ENCODE peak calls at places on chromosomes 16 and 17, in four cellular contexts. E is H1, A is K562, C is HepG2. G is an unnamed sample.
A peak's percentile ranks its signal among the peaks of the same experiment; 100 is the strongest.

GRCh38 chr17:61409301-61410099 is 9.9 kb downstream of the TBX2 start:
- DNase-seq in E (peak; percentile 73), A (peak; percentile 50), C (no peak), G (no peak)

GRCh38 chr16:80602894-80603293 is 62.1 kb downstream of the DYNLRB2 start:
- DNase-seq in E (no peak), A (no peak), C (no peak), G (no peak)

GRCh38 chr16:28133666-28134065 is 70.2 kb upstream of the GSG1L start:
- DNase-seq in E (no peak), A (no peak), C (no peak), G (no peak)

GRCh38 chr16:82582971-82583370 is 43.8 kb upstream of the CDH13 start:
- DNase-seq in E (no peak), A (no peak), C (no peak), G (no peak)

GRCh38 chr16:86545927-86546637 is 9.0 kb downstream of the MTHFSD start:
- DNase-seq in E (no peak), A (no peak), C (no peak), G (no peak)

GRCh38 chr16:84735846-84736586 is 36.2 kb downstream of the USP10 start:
- DNase-seq in E (no peak), A (no peak), C (peak; percentile 46), G (no peak)

GRCh38 chr17:43556292-43556691 is 10.2 kb upstream of the ETV4 start:
- DNase-seq in E (no peak), A (peak; percentile 93), C (no peak), G (no peak)

GRCh38 chr17:34206569-34206968 is 48.5 kb upstream of the CCL2 start:
- DNase-seq in E (no peak), A (no peak), C (no peak), G (no peak)

GRCh38 chr17:35432176-35433074 is at the start of gene SLFN12:
- DNase-seq in E (peak; percentile 71), A (no peak), C (no peak), G (peak; percentile 67)

GRCh38 chr16:89695086-89695874 is 6.2 kb downstream of the SPATA2L start:
- DNase-seq in E (no peak), A (no peak), C (peak; percentile 64), G (no peak)

GRCh38 chr17:62899349-62899748 is 66.7 kb upstream of the TANC2 start:
- DNase-seq in E (no peak), A (no peak), C (no peak), G (no peak)

GRCh38 chr16:254461-254860 is 19.8 kb downstream of the FAM234A start:
- DNase-seq in E (no peak), A (no peak), C (no peak), G (no peak)

DNA sequence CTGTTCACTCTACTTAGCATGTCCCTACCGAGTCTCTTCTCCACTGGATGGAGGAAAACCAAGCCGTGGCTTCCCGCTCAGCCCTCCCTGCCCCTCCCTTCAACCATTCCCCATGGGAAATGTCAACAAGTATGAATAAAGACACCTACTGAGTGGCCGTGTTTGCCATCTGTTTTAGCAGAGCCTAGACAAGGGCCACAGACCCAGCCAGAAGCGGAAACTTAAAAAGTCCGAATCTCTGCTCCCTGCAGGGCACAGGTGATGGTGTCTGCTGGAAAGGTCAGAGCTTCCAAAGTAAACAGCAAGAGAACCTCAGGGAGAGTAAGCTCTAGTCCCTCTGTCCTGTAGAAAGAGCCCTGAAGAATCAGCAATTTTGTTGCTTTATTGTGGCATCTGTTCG is 2.8 kb upstream of the LPCAT2 start:
- DNase-seq in E (no peak), A (no peak), C (peak; percentile 82), G (no peak)
- TF ChIP-seq BRCA1 in E (no peak), A (no peak), C (no peak), G (no peak)

DNA sequence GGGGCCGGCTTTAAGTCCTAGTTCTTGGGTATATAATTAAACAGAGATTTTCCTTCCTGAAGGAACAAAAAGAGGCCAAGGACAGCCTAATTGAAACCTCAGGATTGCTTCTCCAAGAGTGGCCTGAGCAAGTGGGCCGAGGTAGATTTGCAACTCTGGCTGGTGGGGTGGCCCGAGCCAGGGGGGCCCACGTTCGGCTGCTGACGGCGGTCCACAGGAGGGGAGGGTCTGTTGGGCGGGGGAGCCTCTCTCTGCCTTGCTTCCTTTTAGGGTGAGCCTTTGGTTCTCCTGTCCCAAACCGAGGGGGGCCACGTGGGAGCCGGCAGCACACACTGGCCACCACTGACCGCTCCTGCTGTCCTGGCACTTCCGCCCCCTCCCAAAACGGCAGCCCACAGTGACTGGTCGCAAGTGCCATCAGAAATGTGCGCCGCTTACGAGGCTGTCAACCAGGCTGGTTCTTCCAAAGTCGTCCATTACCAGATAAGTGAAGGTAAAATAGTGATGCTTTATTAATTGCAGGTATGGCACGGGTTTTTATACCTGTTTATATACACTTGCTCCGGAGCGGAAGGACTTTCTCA is 117.7 kb downstream of the AATF start:
- DNase-seq in E (peak; percentile 61), A (no peak), C (no peak), G (no peak)
- TF ChIP-seq USF2 in E (no peak), A (no peak), C (no peak), G (no peak)

DNA sequence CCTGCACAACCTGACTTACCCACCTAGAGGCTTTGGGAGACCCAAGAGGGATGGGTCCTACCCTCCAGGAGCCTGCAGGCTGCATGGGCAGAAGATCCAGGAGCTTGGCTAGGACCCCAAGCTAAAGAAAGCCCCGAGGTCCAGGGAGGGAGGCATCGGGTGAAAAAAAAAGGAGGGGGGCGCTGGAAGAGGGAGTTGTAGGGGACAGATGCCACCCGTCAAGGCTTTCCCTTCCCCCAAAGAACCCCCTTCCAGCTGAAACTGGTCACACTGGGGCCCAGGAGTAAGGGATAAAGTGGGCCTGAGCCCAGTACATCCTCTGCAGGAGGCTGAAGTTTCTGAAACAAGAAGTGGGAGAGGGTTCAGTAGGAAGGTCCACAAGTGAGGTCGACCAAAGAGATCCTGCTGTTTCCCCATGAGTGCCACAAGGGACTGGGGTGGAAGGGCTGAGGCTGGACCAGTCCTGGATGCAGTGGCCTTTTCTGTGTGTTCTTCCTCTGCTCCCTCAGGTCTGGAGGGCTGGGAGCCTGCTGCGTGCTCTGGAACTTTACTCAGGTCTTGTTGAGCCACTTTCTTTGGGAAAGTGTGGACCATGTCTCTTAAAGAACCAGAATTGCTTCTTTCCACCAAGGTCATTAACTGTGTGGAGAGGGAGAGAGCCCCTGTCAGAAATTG is 14.2 kb upstream of the CBFB start:
- DNase-seq in E (no peak), A (no peak), C (no peak), G (no peak)
- TF ChIP-seq BRCA1 in E (no peak), A (no peak), C (no peak), G (no peak)

GRCh38 chr16:66658860-66659190 is 37.7 kb downstream of the CMTM4 start:
- DNase-seq in E (no peak), A (no peak), C (no peak), G (no peak)

GRCh38 chr16:66662445-66663194 is 33.9 kb downstream of the CMTM4 start:
- DNase-seq in E (no peak), A (peak; percentile 65), C (peak; percentile 64), G (no peak)

GRCh38 chr16:66658143-66658859 is 38.2 kb downstream of the CMTM4 start:
- DNase-seq in E (no peak), A (no peak), C (no peak), G (no peak)

GRCh38 chr16:66661210-66661560 is 35.4 kb downstream of the CMTM4 start:
- DNase-seq in E (no peak), A (peak; percentile 23), C (no peak), G (no peak)

DNA sequence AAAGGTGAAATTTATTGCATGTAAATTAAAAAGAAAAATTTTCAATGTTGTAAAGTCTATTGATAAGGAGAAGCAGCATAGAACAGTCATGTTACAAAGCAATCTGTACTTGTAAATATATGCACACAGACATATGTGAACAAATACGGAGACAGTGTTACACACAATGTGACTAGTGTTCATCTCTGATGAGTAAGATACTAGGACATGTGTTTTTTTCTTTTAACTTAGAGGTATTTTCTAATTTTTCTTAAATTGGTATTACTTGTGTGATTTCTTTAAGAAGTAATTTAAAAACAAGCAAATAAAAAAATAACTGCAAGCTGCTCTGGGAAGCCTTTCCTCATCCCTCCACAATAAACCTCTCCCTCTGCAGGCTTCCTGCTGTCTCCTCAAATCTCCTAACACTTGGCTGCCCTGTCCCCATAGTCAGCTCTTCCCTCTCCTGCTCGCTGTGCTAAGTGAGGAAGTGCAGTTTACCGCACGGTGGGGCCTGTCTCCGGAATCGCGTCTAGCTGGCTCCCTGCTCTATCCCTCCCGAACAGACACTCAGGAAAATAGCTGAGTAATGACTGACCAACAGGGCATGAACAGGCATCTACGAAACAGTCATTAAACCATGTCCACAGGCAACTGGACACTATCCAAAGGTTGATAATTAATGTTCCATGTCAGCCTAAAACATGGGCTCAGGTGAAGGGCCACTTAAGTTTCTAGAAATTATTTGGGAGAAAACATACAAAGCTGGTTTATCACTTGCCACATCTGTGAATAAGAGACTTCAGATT is 35.9 kb downstream of the CMTM4 start:
- DNase-seq in E (no peak), A (peak; percentile 92), C (peak; percentile 84), G (no peak)
- TF ChIP-seq USF2 in E (no peak), A (no peak), C (no peak), G (no peak)

GRCh38 chr17:51289776-51290175 is 29.4 kb downstream of the UTP18 start:
- DNase-seq in E (no peak), A (no peak), C (no peak), G (no peak)
- TF ChIP-seq BRCA1 in E (no peak), A (no peak), C (no peak), G (no peak)